ENCODE peak calls at places on chromosomes 13 and 19, in six cellular contexts. T, W, N, I, A and O are unnamed samples.

GRCh38 chr13:20901668-20902437 is 693 bp downstream of the XPO4 start:
- DNase-seq in W (no peak), I (peak; percentile 24), N (no peak), A (no peak), T (peak; percentile 18), O (no peak)

GRCh38 chr13:52832268-52832667 is 16.2 kb downstream of the PCDH8 start:
- DNase-seq in N (no peak), T (no peak), W (no peak), A (no peak), I (no peak), O (no peak)

GRCh38 chr13:110244096-110244830 is 62.7 kb downstream of the COL4A1 start:
- DNase-seq in T (no peak), A (no peak), N (no peak), I (no peak), W (no peak), O (peak; percentile 55)

GRCh38 chr19:737591-738093 is 13.3 kb upstream of the MISP start:
- DNase-seq in N (no peak), A (peak; percentile 52), I (peak; percentile 55), W (peak; percentile 71), T (peak; percentile 57), O (no peak)

GRCh38 chr13:50230365-50230978 is 215.2 kb downstream of the KCNRG start:
- DNase-seq in W (no peak), A (no peak), N (no peak), T (no peak), I (no peak), O (no peak)

GRCh38 chr19:5718579-5719273 is 1.2 kb downstream of the LONP1 start:
- DNase-seq in N (no peak), I (no peak), T (no peak), A (no peak), W (no peak), O (no peak)

GRCh38 chr19:18364826-18365528 is 21.0 kb upstream of the GDF15 start:
- DNase-seq in I (peak; percentile 71), T (peak; percentile 81), W (peak; percentile 87), A (peak; percentile 92), N (no peak), O (peak; percentile 75)

GRCh38 chr13:87259479-87260083 is 411.6 kb upstream of the SLITRK5 start:
- DNase-seq in I (no peak), N (no peak), T (no peak), W (no peak), A (no peak), O (no peak)

GRCh38 chr13:51895906-51896888 is 34.4 kb downstream of the CCDC70 start:
- DNase-seq in N (peak; percentile 65), A (peak; percentile 67), W (no peak), T (no peak), I (peak; percentile 41), O (no peak)

GRCh38 chr13:59424661-59425060 is 739.1 kb downstream of the DIAPH3 start:
- DNase-seq in T (no peak), W (no peak), A (no peak), I (no peak), N (no peak), O (no peak)

GRCh38 chr19:16402076-16402475 is 69.7 kb downstream of the EPS15L1 start:
- DNase-seq in N (no peak), A (no peak), W (no peak), I (no peak), T (no peak), O (no peak)

GRCh38 chr13:26558074-26558805 is 757 bp downstream of the WASF3 start:
- DNase-seq in T (peak; percentile 22), N (no peak), W (no peak), I (no peak), A (no peak), O (no peak)

GRCh38 chr13:30755678-30756077 is 20.3 kb downstream of the ALOX5AP start:
- DNase-seq in I (no peak), W (no peak), A (no peak), T (no peak), N (no peak), O (no peak)

GRCh38 chr13:39462456-39462855 is 140.5 kb downstream of the LHFPL6 start:
- DNase-seq in W (no peak), N (no peak), I (no peak), T (no peak), A (no peak), O (no peak)

GRCh38 chr19:10870501-10870954 is 825 bp upstream of the CARM1 start:
- DNase-seq in I (no peak), A (no peak), T (no peak), N (no peak), W (no peak), O (no peak)

GRCh38 chr19:50835103-50835784 is 1.9 kb upstream of the KLK15 start:
- DNase-seq in W (no peak), I (peak; percentile 51), N (no peak), A (no peak), T (no peak), O (no peak)

GRCh38 chr19:33302974-33303790 is 848 bp upstream of the CEBPA start:
- DNase-seq in I (peak; percentile 66), N (no peak), W (peak; percentile 81), T (peak; percentile 56), A (peak; percentile 62), O (no peak)

GRCh38 chr19:42277821-42278809 is 9.1 kb downstream of the CIC start:
- DNase-seq in I (no peak), W (peak; percentile 72), N (peak; percentile 75), A (no peak), T (peak; percentile 34), O (no peak)

GRCh38 chr13:60448907-60449510 is 52.0 kb downstream of the TDRD3 start:
- DNase-seq in I (peak; percentile 23), N (no peak), A (no peak), W (no peak), T (no peak), O (no peak)

GRCh38 chr13:44629465-44630183 is 53.5 kb upstream of the TSC22D1 start:
- DNase-seq in W (no peak), T (no peak), A (no peak), I (no peak), N (no peak), O (no peak)

GRCh38 chr19:10885241-10886169 is 14.2 kb downstream of the CARM1 start:
- DNase-seq in N (no peak), I (no peak), T (no peak), W (no peak), A (no peak), O (no peak)

GRCh38 chr19:18086590-18087138 is at the start of gene IL12RB1:
- DNase-seq in T (no peak), N (no peak), I (no peak), W (no peak), A (peak; percentile 42), O (no peak)

GRCh38 chr19:52786078-52786463 is 520 bp downstream of the ZNF600 start:
- DNase-seq in W (no peak), N (no peak), A (no peak), T (peak; percentile 25), I (no peak), O (no peak)

GRCh38 chr13:103351035-103351828 is 285.0 kb upstream of the SLC10A2 start:
- DNase-seq in N (no peak), T (no peak), W (no peak), I (no peak), A (no peak), O (no peak)

GRCh38 chr19:47475460-47475859 is 3.8 kb upstream of the SLC8A2 start:
- DNase-seq in W (no peak), T (no peak), N (no peak), A (no peak), I (no peak), O (no peak)

GRCh38 chr13:28584873-28585317 is 74.0 kb upstream of the POMP start:
- DNase-seq in I (no peak), W (no peak), N (no peak), T (no peak), A (no peak), O (no peak)

GRCh38 chr13:36382030-36382429 is 35.8 kb upstream of the SPART start:
- DNase-seq in A (no peak), T (no peak), N (no peak), W (no peak), I (no peak), O (no peak)

GRCh38 chr13:37769078-37769477 is 100.5 kb downstream of the TRPC4 start:
- DNase-seq in I (no peak), W (no peak), N (no peak), A (no peak), T (no peak), O (no peak)

GRCh38 chr13:113952151-113952982 is 21.5 kb downstream of the C13orf46 start:
- DNase-seq in N (no peak), W (no peak), T (no peak), I (no peak), A (no peak), O (no peak)

GRCh38 chr19:14686411-14686810 is 3.4 kb upstream of the ZNF333 start:
- DNase-seq in T (no peak), A (no peak), N (no peak), I (no peak), W (no peak), O (no peak)

GRCh38 chr19:18029617-18030338 is 21.8 kb downstream of the ARRDC2 start:
- DNase-seq in N (no peak), A (peak; percentile 61), T (no peak), I (no peak), W (peak; percentile 81), O (no peak)

GRCh38 chr19:3224346-3225325 is at the start of gene CELF5:
- DNase-seq in T (peak; percentile 57), W (no peak), I (peak; percentile 35), N (no peak), A (peak; percentile 61), O (no peak)
- H3K27ac ChIP-seq in T (no peak within 1 kb of the TSS), W (no peak within 1 kb of the TSS), I (no peak within 1 kb of the TSS), N (no peak within 1 kb of the TSS), A (no peak within 1 kb of the TSS), O (no peak within 1 kb of the TSS)

GRCh38 chr19:30425885-30426838 is 54.0 kb downstream of the ZNF536 start:
- DNase-seq in A (no peak), N (no peak), W (no peak), T (no peak), I (no peak), O (no peak)
- TF ChIP-seq EP300 in A (no peak), N (no peak), W (no peak), T (no peak), I (no peak), O (no peak)

DNA sequence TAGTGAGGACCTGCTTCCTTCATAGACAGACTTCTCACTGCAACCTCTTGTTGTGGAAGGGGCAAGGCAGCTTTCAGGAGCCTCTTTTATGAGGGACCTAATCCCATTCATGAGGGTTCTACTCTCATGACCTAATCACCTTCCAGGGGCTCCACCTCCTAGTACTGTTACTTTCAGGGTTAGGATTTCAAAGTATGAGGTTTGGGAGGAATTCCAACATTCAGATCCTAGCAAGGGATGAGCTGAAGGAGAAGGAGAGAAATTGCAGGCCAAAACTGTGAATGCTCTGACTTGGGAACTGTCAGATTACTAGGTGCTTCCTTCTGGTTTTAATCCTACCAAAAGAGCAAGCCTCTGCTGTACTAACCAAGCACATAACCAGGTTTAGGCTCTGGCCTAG is 87.8 kb downstream of the LMO7 start:
- DNase-seq in W (no peak), I (no peak), N (no peak), A (no peak), T (no peak), O (no peak)
- H3K27ac ChIP-seq in W (no peak overlapping the region), I (peak overlapping the region; percentile 31), N (no peak overlapping the region), A (peak overlapping the region; percentile 68), T (no peak overlapping the region), O (no peak overlapping the region)

DNA sequence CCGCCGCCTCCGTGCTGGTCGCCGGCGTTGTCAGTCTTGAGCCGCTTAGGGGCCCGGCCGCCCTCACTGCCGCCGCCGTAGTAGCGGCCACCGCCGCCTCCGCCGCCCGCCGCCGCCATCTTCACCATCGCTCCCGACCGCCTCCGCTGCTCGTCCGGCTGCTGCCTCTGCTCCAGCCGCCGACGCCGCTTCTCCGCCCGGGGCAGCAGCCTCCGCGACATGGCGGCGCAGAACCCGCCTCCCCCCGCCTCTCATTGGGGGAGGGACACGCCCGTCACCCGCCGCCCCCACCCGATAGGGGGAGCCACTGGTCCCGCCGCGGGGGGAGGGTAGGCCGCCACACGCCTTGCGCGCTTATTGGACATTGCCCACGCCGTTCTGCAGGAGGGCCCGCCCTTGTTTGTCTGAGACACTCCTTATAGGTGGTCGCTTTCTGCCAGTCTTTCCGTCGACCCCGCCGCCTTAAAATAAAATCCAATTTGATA is at the start of gene HNRNPL:
- DNase-seq in I (no peak), W (no peak), N (peak; percentile 100), T (no peak), A (peak; percentile 99), O (no peak)
- TF ChIP-seq EP300 in I (no peak), W (peak; percentile 10), N (no peak), T (peak; percentile 35), A (no peak), O (peak; percentile 43)